ENCODE peak calls at places on chromosomes 16 and 17, in eight cellular contexts. One of them, this sample, is unnamed.

GRCh38 chr17:56887552-56888467 is 26.0 kb downstream of the TRIM25 start:
- DNase-seq in uterus: no peak
- DNase-seq in breast epithelium: no peak
- DNase-seq in right lobe of liver: no peak
- DNase-seq in coronary artery: no peak
- DNase-seq in K562: no peak
- DNase-seq in H1: no peak
- DNase-seq in mucosa of descending colon: no peak
- DNase-seq in this sample: no peak

GRCh38 chr16:23967018-23967417 is 131.2 kb downstream of the PRKCB start:
- DNase-seq in uterus: no peak
- DNase-seq in breast epithelium: no peak
- DNase-seq in right lobe of liver: no peak
- DNase-seq in coronary artery: no peak
- DNase-seq in K562: peak
- DNase-seq in H1: no peak
- DNase-seq in mucosa of descending colon: no peak
- DNase-seq in this sample: no peak

GRCh38 chr17:8629371-8630226 is 926 bp downstream of the MYH10 start:
- DNase-seq in uterus: peak
- DNase-seq in breast epithelium: no peak
- DNase-seq in right lobe of liver: peak
- DNase-seq in coronary artery: no peak
- DNase-seq in K562: peak
- DNase-seq in H1: no peak
- DNase-seq in mucosa of descending colon: peak
- DNase-seq in this sample: no peak

GRCh38 chr17:16926591-16927451 is 45.1 kb downstream of the TNFRSF13B start:
- DNase-seq in uterus: no peak
- DNase-seq in breast epithelium: no peak
- DNase-seq in right lobe of liver: peak
- DNase-seq in coronary artery: peak
- DNase-seq in K562: no peak
- DNase-seq in H1: no peak
- DNase-seq in mucosa of descending colon: no peak
- DNase-seq in this sample: peak

GRCh38 chr16:23840310-23840709 is 4.5 kb downstream of the PRKCB start:
- DNase-seq in uterus: no peak
- DNase-seq in breast epithelium: no peak
- DNase-seq in right lobe of liver: no peak
- DNase-seq in coronary artery: no peak
- DNase-seq in K562: no peak
- DNase-seq in H1: no peak
- DNase-seq in mucosa of descending colon: no peak
- DNase-seq in this sample: no peak

GRCh38 chr17:2343421-2343820 is 6.1 kb downstream of the SGSM2 start:
- DNase-seq in uterus: no peak
- DNase-seq in breast epithelium: no peak
- DNase-seq in right lobe of liver: no peak
- DNase-seq in coronary artery: no peak
- DNase-seq in K562: no peak
- DNase-seq in H1: no peak
- DNase-seq in mucosa of descending colon: peak
- DNase-seq in this sample: no peak

GRCh38 chr17:7716901-7717755 is at the start of gene DNAH2:
- DNase-seq in uterus: peak
- DNase-seq in breast epithelium: peak
- DNase-seq in right lobe of liver: peak
- DNase-seq in coronary artery: peak
- DNase-seq in K562: peak
- DNase-seq in H1: peak
- DNase-seq in mucosa of descending colon: peak
- DNase-seq in this sample: peak

GRCh38 chr17:1498869-1499268 is 6.4 kb upstream of the MYO1C start:
- DNase-seq in uterus: no peak
- DNase-seq in breast epithelium: no peak
- DNase-seq in right lobe of liver: no peak
- DNase-seq in coronary artery: no peak
- DNase-seq in K562: no peak
- DNase-seq in H1: no peak
- DNase-seq in mucosa of descending colon: no peak
- DNase-seq in this sample: no peak

GRCh38 chr17:43576563-43577229 is 30.6 kb upstream of the ETV4 start:
- DNase-seq in uterus: peak
- DNase-seq in breast epithelium: peak
- DNase-seq in right lobe of liver: peak
- DNase-seq in coronary artery: no peak
- DNase-seq in K562: peak
- DNase-seq in H1: peak
- DNase-seq in mucosa of descending colon: peak
- DNase-seq in this sample: no peak

GRCh38 chr17:36934759-36935630 is 2.3 kb upstream of the LHX1 start:
- DNase-seq in uterus: no peak
- DNase-seq in breast epithelium: no peak
- DNase-seq in right lobe of liver: no peak
- DNase-seq in coronary artery: no peak
- DNase-seq in K562: no peak
- DNase-seq in H1: no peak
- DNase-seq in mucosa of descending colon: no peak
- DNase-seq in this sample: no peak

DNA sequence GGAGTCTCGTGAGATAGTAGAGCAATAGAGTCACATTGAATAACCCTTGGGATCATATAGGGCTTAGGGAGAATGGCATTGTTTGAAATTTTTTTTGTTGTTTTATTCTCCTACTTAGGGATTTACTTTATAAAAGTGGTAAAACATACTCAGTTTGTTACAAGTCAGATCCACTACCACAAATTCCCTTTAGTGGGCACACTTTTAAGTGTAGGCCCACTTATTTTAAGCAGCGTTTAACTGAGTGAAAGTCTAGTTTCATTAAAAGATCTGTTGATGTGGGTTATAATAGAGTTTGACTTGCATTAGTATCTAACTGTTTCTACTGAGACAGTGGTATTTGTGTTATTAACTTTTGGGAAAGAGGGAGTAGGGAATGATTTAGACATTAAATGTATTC is 49.3 kb downstream of the USP10 start:
- DNase-seq in uterus: no peak
- DNase-seq in breast epithelium: no peak
- DNase-seq in right lobe of liver: no peak
- DNase-seq in coronary artery: no peak
- DNase-seq in K562: no peak
- DNase-seq in H1: no peak
- DNase-seq in mucosa of descending colon: no peak
- DNase-seq in this sample: no peak
- TF ChIP-seq CTCF in uterus: no peak
- TF ChIP-seq CTCF in breast epithelium: no peak
- TF ChIP-seq CTCF in right lobe of liver: no peak
- TF ChIP-seq CTCF in coronary artery: no peak
- TF ChIP-seq CTCF in K562: no peak
- TF ChIP-seq CTCF in H1: no peak
- TF ChIP-seq CTCF in mucosa of descending colon: no peak
- TF ChIP-seq CTCF in this sample: no peak

GRCh38 chr17:67359960-67360817 is 6.2 kb downstream of the PSMD12 start:
- DNase-seq in uterus: no peak
- DNase-seq in breast epithelium: no peak
- DNase-seq in right lobe of liver: no peak
- DNase-seq in coronary artery: no peak
- DNase-seq in K562: peak
- DNase-seq in H1: no peak
- DNase-seq in mucosa of descending colon: no peak
- DNase-seq in this sample: no peak
- TF ChIP-seq CTCF in uterus: no peak
- TF ChIP-seq CTCF in breast epithelium: no peak
- TF ChIP-seq CTCF in right lobe of liver: no peak
- TF ChIP-seq CTCF in coronary artery: no peak
- TF ChIP-seq CTCF in K562: peak
- TF ChIP-seq CTCF in H1: peak
- TF ChIP-seq CTCF in mucosa of descending colon: no peak
- TF ChIP-seq CTCF in this sample: peak

GRCh38 chr16:88814144-88814502 is 2.4 kb upstream of the APRT start:
- DNase-seq in uterus: no peak
- DNase-seq in breast epithelium: no peak
- DNase-seq in right lobe of liver: no peak
- DNase-seq in coronary artery: no peak
- DNase-seq in K562: no peak
- DNase-seq in H1: no peak
- DNase-seq in mucosa of descending colon: no peak
- DNase-seq in this sample: no peak

GRCh38 chr16:88815901-88816589 is 4.3 kb upstream of the APRT start:
- DNase-seq in uterus: no peak
- DNase-seq in breast epithelium: no peak
- DNase-seq in right lobe of liver: no peak
- DNase-seq in coronary artery: no peak
- DNase-seq in K562: no peak
- DNase-seq in H1: no peak
- DNase-seq in mucosa of descending colon: peak
- DNase-seq in this sample: no peak

GRCh38 chr16:88813396-88814143 is 1.8 kb upstream of the APRT start:
- DNase-seq in uterus: no peak
- DNase-seq in breast epithelium: no peak
- DNase-seq in right lobe of liver: no peak
- DNase-seq in coronary artery: no peak
- DNase-seq in K562: no peak
- DNase-seq in H1: no peak
- DNase-seq in mucosa of descending colon: no peak
- DNase-seq in this sample: no peak

GRCh38 chr16:88816736-88817535 is 5.2 kb upstream of the APRT start:
- DNase-seq in uterus: no peak
- DNase-seq in breast epithelium: no peak
- DNase-seq in right lobe of liver: no peak
- DNase-seq in coronary artery: no peak
- DNase-seq in K562: no peak
- DNase-seq in H1: no peak
- DNase-seq in mucosa of descending colon: no peak
- DNase-seq in this sample: no peak

DNA sequence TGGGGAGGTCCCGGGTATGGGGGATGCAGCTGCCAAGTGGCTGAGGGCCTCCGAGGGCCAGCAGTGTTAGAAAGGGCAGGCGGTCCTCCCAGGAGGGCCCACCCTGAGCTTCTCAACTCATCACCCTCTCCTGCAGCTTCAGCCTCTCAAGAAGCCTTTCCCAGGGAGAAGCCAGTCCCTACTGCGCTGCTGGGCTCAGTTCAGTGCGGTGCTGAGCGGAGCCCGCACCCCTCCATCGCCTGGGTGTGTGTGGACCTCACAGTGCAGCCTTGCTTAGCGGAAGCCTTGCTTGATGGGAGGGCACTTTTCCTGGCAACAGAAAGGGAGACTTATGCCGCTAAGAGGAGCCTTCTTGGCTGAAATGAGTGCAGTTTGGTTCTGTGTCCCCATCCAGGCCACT is 3.5 kb upstream of the APRT start:
- DNase-seq in uterus: no peak
- DNase-seq in breast epithelium: no peak
- DNase-seq in right lobe of liver: no peak
- DNase-seq in coronary artery: no peak
- DNase-seq in K562: no peak
- DNase-seq in H1: no peak
- DNase-seq in mucosa of descending colon: no peak
- DNase-seq in this sample: no peak
- TF ChIP-seq CTCF in uterus: no peak
- TF ChIP-seq CTCF in breast epithelium: no peak
- TF ChIP-seq CTCF in right lobe of liver: no peak
- TF ChIP-seq CTCF in coronary artery: no peak
- TF ChIP-seq CTCF in K562: no peak
- TF ChIP-seq CTCF in H1: no peak
- TF ChIP-seq CTCF in mucosa of descending colon: no peak
- TF ChIP-seq CTCF in this sample: no peak

GRCh38 chr17:47830991-47831933 is at the start of the genes LRRC46 and MRPL10:
- DNase-seq in uterus: peak
- DNase-seq in breast epithelium: peak
- DNase-seq in right lobe of liver: peak
- DNase-seq in coronary artery: peak
- DNase-seq in K562: peak
- DNase-seq in H1: peak
- DNase-seq in mucosa of descending colon: peak
- DNase-seq in this sample: peak
- TF ChIP-seq CTCF in uterus: no peak
- TF ChIP-seq CTCF in breast epithelium: no peak
- TF ChIP-seq CTCF in right lobe of liver: no peak
- TF ChIP-seq CTCF in coronary artery: no peak
- TF ChIP-seq CTCF in K562: peak
- TF ChIP-seq CTCF in H1: no peak
- TF ChIP-seq CTCF in mucosa of descending colon: no peak
- TF ChIP-seq CTCF in this sample: peak

GRCh38 chr16:8194795-8195194 is 395.5 kb downstream of the TMEM114 start:
- DNase-seq in uterus: no peak
- DNase-seq in breast epithelium: no peak
- DNase-seq in right lobe of liver: no peak
- DNase-seq in coronary artery: no peak
- DNase-seq in K562: peak
- DNase-seq in H1: peak
- DNase-seq in mucosa of descending colon: peak
- DNase-seq in this sample: no peak
- TF ChIP-seq CTCF in uterus: no peak
- TF ChIP-seq CTCF in breast epithelium: no peak
- TF ChIP-seq CTCF in right lobe of liver: no peak
- TF ChIP-seq CTCF in coronary artery: no peak
- TF ChIP-seq CTCF in K562: peak
- TF ChIP-seq CTCF in H1: peak
- TF ChIP-seq CTCF in mucosa of descending colon: no peak
- TF ChIP-seq CTCF in this sample: no peak

GRCh38 chr16:50133214-50133613 is 19.9 kb upstream of the TENT4B start:
- DNase-seq in uterus: no peak
- DNase-seq in breast epithelium: no peak
- DNase-seq in right lobe of liver: no peak
- DNase-seq in coronary artery: no peak
- DNase-seq in K562: no peak
- DNase-seq in H1: no peak
- DNase-seq in mucosa of descending colon: no peak
- DNase-seq in this sample: no peak

GRCh38 chr16:50137268-50137667 is 15.8 kb upstream of the TENT4B start:
- DNase-seq in uterus: no peak
- DNase-seq in breast epithelium: no peak
- DNase-seq in right lobe of liver: no peak
- DNase-seq in coronary artery: no peak
- DNase-seq in K562: no peak
- DNase-seq in H1: no peak
- DNase-seq in mucosa of descending colon: no peak
- DNase-seq in this sample: no peak

GRCh38 chr16:50139580-50139979 is 13.5 kb upstream of the TENT4B start:
- DNase-seq in uterus: no peak
- DNase-seq in breast epithelium: no peak
- DNase-seq in right lobe of liver: no peak
- DNase-seq in coronary artery: no peak
- DNase-seq in K562: no peak
- DNase-seq in H1: no peak
- DNase-seq in mucosa of descending colon: no peak
- DNase-seq in this sample: no peak

DNA sequence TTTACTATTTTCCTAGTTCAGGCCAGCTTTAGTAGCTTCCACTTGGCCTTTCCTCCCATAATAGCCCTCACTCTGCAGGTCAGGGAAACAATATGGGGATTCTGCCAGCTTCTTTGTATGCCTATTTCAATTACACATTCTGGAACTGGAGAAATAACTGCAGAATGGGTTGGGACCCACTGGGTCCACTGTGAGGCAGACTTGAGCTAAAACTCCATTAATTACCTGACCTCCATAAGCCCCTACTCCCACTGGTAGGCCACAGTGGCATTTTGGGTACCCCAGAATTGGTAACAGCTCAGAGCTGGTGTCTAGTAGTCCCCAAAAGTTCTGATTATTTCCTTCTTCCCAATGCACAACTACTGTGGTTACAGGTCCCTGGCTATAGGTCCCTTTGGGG is 16.7 kb upstream of the TENT4B start:
- DNase-seq in uterus: no peak
- DNase-seq in breast epithelium: no peak
- DNase-seq in right lobe of liver: no peak
- DNase-seq in coronary artery: no peak
- DNase-seq in K562: no peak
- DNase-seq in H1: no peak
- DNase-seq in mucosa of descending colon: no peak
- DNase-seq in this sample: no peak
- TF ChIP-seq CTCF in uterus: no peak
- TF ChIP-seq CTCF in breast epithelium: no peak
- TF ChIP-seq CTCF in right lobe of liver: no peak
- TF ChIP-seq CTCF in coronary artery: no peak
- TF ChIP-seq CTCF in K562: peak
- TF ChIP-seq CTCF in H1: peak
- TF ChIP-seq CTCF in mucosa of descending colon: no peak
- TF ChIP-seq CTCF in this sample: no peak

This sample was measured in osteocyte.